ENCODE peak calls at places on chromosomes 13 and 19, in eight cellular contexts. U is left ventricle myocardium inferior, L is epithelial cell of esophagus, E is GM23338, P is PC-9, B is fibroblast of the aortic adventitia, I is tibial nerve, Z is GM12865. H is an unnamed sample.

GRCh38 chr13:111265701-111266035 is 54.8 kb upstream of the TEX29 start:
- DNase-seq in U (no peak), L (no peak), E (no peak), P (no peak), B (no peak), I (no peak), Z (no peak), H (no peak)

GRCh38 chr19:14544977-14545715 is 15.8 kb downstream of the TECR start:
- DNase-seq in U (peak), L (peak), E (no peak), P (no peak), B (no peak), I (no peak), Z (no peak), H (no peak)

GRCh38 chr19:22545751-22546150 is 88.4 kb upstream of the ZNF492 start:
- DNase-seq in U (peak), L (peak), E (peak), P (no peak), B (no peak), I (peak), Z (peak), H (no peak)

GRCh38 chr13:113664751-113665581 is 2.1 kb upstream of the GRK1 start:
- DNase-seq in U (peak), L (no peak), E (no peak), P (no peak), B (no peak), I (no peak), Z (no peak), H (no peak)

GRCh38 chr13:83980322-83980721 is 98.0 kb upstream of the SLITRK1 start:
- DNase-seq in U (no peak), L (no peak), E (peak), P (no peak), B (no peak), I (no peak), Z (no peak), H (no peak)

GRCh38 chr19:44539236-44539819 is 9.9 kb upstream of the CEACAM20 start:
- DNase-seq in U (no peak), L (peak), E (no peak), P (no peak), B (peak), I (no peak), Z (no peak), H (no peak)

GRCh38 chr19:31181535-31181934 is 167.7 kb downstream of the TSHZ3 start:
- DNase-seq in U (no peak), L (no peak), E (no peak), P (no peak), B (no peak), I (no peak), Z (no peak), H (no peak)

GRCh38 chr13:111893607-111894443 is 173.1 kb upstream of the SOX1 start:
- DNase-seq in U (no peak), L (no peak), E (peak), P (no peak), B (no peak), I (no peak), Z (no peak), H (no peak)

GRCh38 chr13:67147257-67148218 is 82.6 kb downstream of the PCDH9 start:
- DNase-seq in U (no peak), L (peak), E (peak), P (no peak), B (peak), I (no peak), Z (no peak), H (peak)
- H3K4me3 ChIP-seq in U (peak), L (no peak), E (no peak), P (no peak), B (no peak), I (no peak), Z (no peak), H (peak)

GRCh38 chr19:18319591-18320135 is 3.2 kb downstream of the LSM4 start:
- DNase-seq in U (no peak), L (no peak), E (no peak), P (no peak), B (no peak), I (no peak), Z (no peak), H (no peak)

GRCh38 chr19:18320865-18321728 is 1.8 kb downstream of the LSM4 start:
- DNase-seq in U (peak), L (no peak), E (no peak), P (no peak), B (no peak), I (no peak), Z (no peak), H (no peak)

GRCh38 chr19:18321729-18322091 is 1.2 kb downstream of the LSM4 start:
- DNase-seq in U (no peak), L (no peak), E (no peak), P (no peak), B (peak), I (no peak), Z (peak), H (no peak)

GRCh38 chr19:18322318-18322758 is 538 bp downstream of the LSM4 start:
- DNase-seq in U (peak), L (peak), E (peak), P (no peak), B (peak), I (no peak), Z (peak), H (peak)

DNA sequence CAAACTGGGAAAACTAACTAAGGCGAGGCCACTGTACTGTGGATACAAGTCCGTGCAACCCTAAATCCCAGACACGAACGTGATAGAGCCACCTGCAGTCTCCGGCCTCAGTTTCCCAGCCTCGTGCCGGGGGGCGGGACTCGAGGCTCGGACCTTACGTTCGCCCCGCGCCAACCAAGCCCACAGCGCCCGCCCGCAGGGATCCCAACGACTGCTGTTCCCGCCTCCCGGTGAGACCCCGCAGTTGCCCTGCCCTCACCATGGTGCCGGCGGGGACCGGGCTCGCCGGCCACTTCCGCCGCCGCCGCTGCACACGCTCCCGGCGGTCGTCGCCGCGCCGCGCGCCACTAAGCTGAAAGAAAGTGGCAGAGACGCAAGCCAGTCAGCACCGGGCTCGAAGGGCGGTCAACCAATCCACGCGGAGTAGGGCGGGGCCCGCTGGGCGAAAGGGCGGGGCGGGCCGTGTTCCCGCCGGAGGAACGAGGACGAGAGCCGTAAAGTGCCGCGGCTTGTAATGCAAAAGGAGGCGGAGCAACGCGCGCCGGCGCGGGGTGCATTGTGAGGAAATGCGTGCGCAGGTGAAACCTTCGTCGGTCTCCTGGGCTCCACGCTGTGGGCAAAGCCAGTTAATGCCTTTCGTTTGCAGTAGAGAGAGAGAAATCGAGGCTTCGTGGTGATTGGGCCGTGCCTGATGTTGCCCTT is at the start of gene LSM4:
- DNase-seq in U (peak), L (peak), E (peak), P (peak), B (peak), I (peak), Z (peak), H (peak)
- TF ChIP-seq CTCF in U (no peak), L (peak), E (peak), P (no peak), B (peak), I (peak), Z (peak), H (peak)

GRCh38 chr19:3721131-3721899 is 13.1 kb downstream of the TJP3 start:
- DNase-seq in U (peak), L (peak), E (peak), P (peak), B (peak), I (peak), Z (peak), H (no peak)

GRCh38 chr19:3720533-3720917 is 12.3 kb downstream of the TJP3 start:
- DNase-seq in U (no peak), L (no peak), E (peak), P (no peak), B (no peak), I (no peak), Z (no peak), H (no peak)

GRCh38 chr19:3719868-3720532 is 11.8 kb downstream of the TJP3 start:
- DNase-seq in U (no peak), L (no peak), E (no peak), P (no peak), B (no peak), I (no peak), Z (no peak), H (no peak)

GRCh38 chr19:3712663-3713531 is 4.7 kb downstream of the TJP3 start:
- DNase-seq in U (no peak), L (no peak), E (no peak), P (peak), B (peak), I (no peak), Z (no peak), H (no peak)

GRCh38 chr19:3716147-3716668 is 8.0 kb downstream of the TJP3 start:
- DNase-seq in U (no peak), L (no peak), E (no peak), P (peak), B (no peak), I (no peak), Z (no peak), H (no peak)
- H3K4me3 ChIP-seq in U (no peak), L (no peak), E (no peak), P (no peak), B (no peak), I (no peak), Z (no peak), H (no peak)

GRCh38 chr13:68051910-68052309 is 821.8 kb upstream of the PCDH9 start:
- DNase-seq in U (no peak), L (no peak), E (no peak), P (no peak), B (no peak), I (no peak), Z (no peak), H (no peak)

GRCh38 chr13:68048802-68049359 is 818.7 kb upstream of the PCDH9 start:
- DNase-seq in U (no peak), L (no peak), E (no peak), P (no peak), B (no peak), I (no peak), Z (no peak), H (no peak)

GRCh38 chr13:68050746-68051145 is 820.6 kb upstream of the PCDH9 start:
- DNase-seq in U (no peak), L (no peak), E (no peak), P (no peak), B (no peak), I (no peak), Z (no peak), H (no peak)

GRCh38 chr13:68047889-68048288 is 817.8 kb upstream of the PCDH9 start:
- DNase-seq in U (no peak), L (peak), E (peak), P (peak), B (no peak), I (no peak), Z (no peak), H (peak)

GRCh38 chr13:68046900-68047299 is 816.8 kb upstream of the PCDH9 start:
- DNase-seq in U (no peak), L (peak), E (no peak), P (no peak), B (no peak), I (no peak), Z (no peak), H (no peak)
- TF ChIP-seq CTCF in U (no peak), L (no peak), E (no peak), P (no peak), B (no peak), I (no peak), Z (no peak), H (no peak)

GRCh38 chr19:674282-675151 is 1.7 kb upstream of the FSTL3 start:
- DNase-seq in U (peak), L (no peak), E (no peak), P (no peak), B (no peak), I (no peak), Z (peak), H (no peak)

GRCh38 chr19:677601-678380 is 1.6 kb downstream of the FSTL3 start:
- DNase-seq in U (no peak), L (peak), E (no peak), P (peak), B (peak), I (no peak), Z (no peak), H (no peak)

GRCh38 chr19:676343-677105 is at the start of gene FSTL3:
- DNase-seq in U (no peak), L (peak), E (no peak), P (no peak), B (peak), I (no peak), Z (no peak), H (peak)

GRCh38 chr19:677201-677600 is 1.0 kb downstream of the FSTL3 start:
- DNase-seq in U (peak), L (peak), E (no peak), P (peak), B (peak), I (peak), Z (no peak), H (peak)

GRCh38 chr19:676007-676342 is 217 bp upstream of the FSTL3 start:
- DNase-seq in U (peak), L (no peak), E (no peak), P (no peak), B (no peak), I (no peak), Z (no peak), H (no peak)
- H3K4me3 ChIP-seq in U (peak), L (peak), E (peak), P (no peak), B (peak), I (peak), Z (no peak), H (peak)

DNA sequence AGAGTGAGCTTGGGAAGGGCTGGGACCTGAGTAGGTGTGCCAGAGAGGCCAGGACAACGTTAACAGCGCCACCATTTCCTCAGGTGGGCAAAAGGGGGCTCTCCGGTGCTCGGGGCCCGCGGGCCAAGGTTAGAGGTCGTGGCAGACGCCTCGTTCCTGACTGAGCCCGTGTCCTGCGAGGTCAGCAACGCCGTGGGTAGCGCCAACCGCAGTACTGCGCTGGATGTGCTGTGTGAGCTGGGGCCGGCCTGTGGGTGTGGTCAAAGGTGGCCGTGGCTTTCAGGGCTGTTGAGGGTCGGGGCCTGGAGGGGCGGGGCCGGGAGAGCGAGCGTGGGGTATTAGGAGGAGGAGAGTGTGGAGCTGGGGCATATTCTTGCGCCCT is 3.7 kb downstream of the KIRREL2 start:
- DNase-seq in U (no peak), L (no peak), E (peak), P (no peak), B (no peak), I (no peak), Z (no peak), H (no peak)
- TF ChIP-seq CTCF in U (no peak), L (no peak), E (peak), P (no peak), B (no peak), I (no peak), Z (no peak), H (no peak)